ENCODE peak calls at places on chromosomes 6 and 20, in five cellular contexts. G is heart left ventricle, C is lower leg skin, X is ovary, A is transverse colon. E is an unnamed sample.
A peak's percentile ranks its signal among the peaks of the same experiment; 100 is the strongest.

GRCh38 chr6:50962213-50962759 is 143.6 kb downstream of the TFAP2B start:
- DNase-seq in G (no peak), X (no peak), A (no peak), C (no peak), E (no peak)

GRCh38 chr6:136550330-136551071 is at the start of gene MAP7:
- DNase-seq in A (peak; percentile 91), C (peak; percentile 64), X (peak; percentile 78), G (peak; percentile 50), E (peak; percentile 89)

GRCh38 chr20:20827992-20828597 is 115.7 kb upstream of the RALGAPA2 start:
- DNase-seq in G (no peak), A (no peak), X (no peak), C (no peak), E (no peak)

GRCh38 chr20:19440660-19441527 is 228.5 kb downstream of the SLC24A3 start:
- DNase-seq in X (no peak), G (no peak), C (no peak), A (no peak), E (no peak)

GRCh38 chr6:7473805-7474329 is 67.6 kb upstream of the DSP start:
- DNase-seq in X (no peak), A (no peak), C (no peak), G (no peak), E (no peak)

GRCh38 chr6:127190552-127190951 is 72.1 kb downstream of the RSPO3 start:
- DNase-seq in G (no peak), X (no peak), C (no peak), A (no peak), E (no peak)

GRCh38 chr6:71621918-71622519 is 264.3 kb upstream of the RIMS1 start:
- DNase-seq in C (no peak), A (no peak), G (no peak), X (no peak), E (no peak)

GRCh38 chr6:13419826-13420225 is 67.6 kb downstream of the GFOD1 start:
- DNase-seq in A (no peak), C (no peak), X (no peak), G (no peak), E (no peak)

GRCh38 chr6:136095961-136096360 is 154.2 kb downstream of the MTFR2 start:
- DNase-seq in C (peak; percentile 45), G (peak; percentile 32), X (peak; percentile 53), A (no peak), E (no peak)

GRCh38 chr20:25011831-25012241 is 19.3 kb upstream of the APMAP start:
- DNase-seq in C (no peak), X (no peak), A (peak; percentile 1), G (peak; percentile 13), E (no peak)

GRCh38 chr6:44138717-44139350 is 11.5 kb downstream of the TMEM63B start:
- DNase-seq in A (no peak), G (no peak), X (no peak), C (no peak), E (no peak)

GRCh38 chr20:38859070-38859690 is 53.7 kb downstream of the PPP1R16B start:
- DNase-seq in X (no peak), C (no peak), G (no peak), A (peak; percentile 47), E (no peak)
- TF ChIP-seq POLR2A in X (no peak), C (no peak), G (no peak), A (no peak), E (no peak)

GRCh38 chr6:97095466-97095865 is 170.9 kb downstream of the KLHL32 start:
- DNase-seq in C (no peak), G (no peak), X (no peak), A (no peak), E (no peak)
- TF ChIP-seq CTCF in C (no peak), G (no peak), X (no peak), A (no peak), E (no peak)

GRCh38 chr6:29965873-29966601 is 23.7 kb downstream of the HLA-A start:
- DNase-seq in A (peak; percentile 91), G (peak; percentile 89), C (peak; percentile 81), X (peak; percentile 66), E (peak; percentile 67)
- TF ChIP-seq POLR2A in A (no peak), G (no peak), C (no peak), X (no peak), E (no peak)

GRCh38 chr20:38658879-38659612 is 57.4 kb downstream of the ARHGAP40 start:
- DNase-seq in C (no peak), A (no peak), X (no peak), G (no peak), E (no peak)
- TF ChIP-seq CTCF in C (no peak), A (peak; percentile 41), X (no peak), G (peak; percentile 58), E (peak; percentile 61)

GRCh38 chr20:63833776-63834544 is 2.9 kb upstream of the ZBTB46 start:
- DNase-seq in C (no peak), A (no peak), G (no peak), X (no peak), E (no peak)

GRCh38 chr20:63830821-63831593 is at the start of gene ZBTB46:
- DNase-seq in X (peak; percentile 83), A (peak; percentile 66), C (no peak), G (peak; percentile 79), E (no peak)

GRCh38 chr20:63829598-63829942 is 1.5 kb downstream of the ZBTB46 start:
- DNase-seq in G (no peak), X (no peak), A (no peak), C (no peak), E (no peak)

GRCh38 chr20:63829943-63830820 is 882 bp downstream of the ZBTB46 start:
- DNase-seq in C (no peak), A (no peak), X (peak; percentile 66), G (peak; percentile 48), E (no peak)

DNA sequence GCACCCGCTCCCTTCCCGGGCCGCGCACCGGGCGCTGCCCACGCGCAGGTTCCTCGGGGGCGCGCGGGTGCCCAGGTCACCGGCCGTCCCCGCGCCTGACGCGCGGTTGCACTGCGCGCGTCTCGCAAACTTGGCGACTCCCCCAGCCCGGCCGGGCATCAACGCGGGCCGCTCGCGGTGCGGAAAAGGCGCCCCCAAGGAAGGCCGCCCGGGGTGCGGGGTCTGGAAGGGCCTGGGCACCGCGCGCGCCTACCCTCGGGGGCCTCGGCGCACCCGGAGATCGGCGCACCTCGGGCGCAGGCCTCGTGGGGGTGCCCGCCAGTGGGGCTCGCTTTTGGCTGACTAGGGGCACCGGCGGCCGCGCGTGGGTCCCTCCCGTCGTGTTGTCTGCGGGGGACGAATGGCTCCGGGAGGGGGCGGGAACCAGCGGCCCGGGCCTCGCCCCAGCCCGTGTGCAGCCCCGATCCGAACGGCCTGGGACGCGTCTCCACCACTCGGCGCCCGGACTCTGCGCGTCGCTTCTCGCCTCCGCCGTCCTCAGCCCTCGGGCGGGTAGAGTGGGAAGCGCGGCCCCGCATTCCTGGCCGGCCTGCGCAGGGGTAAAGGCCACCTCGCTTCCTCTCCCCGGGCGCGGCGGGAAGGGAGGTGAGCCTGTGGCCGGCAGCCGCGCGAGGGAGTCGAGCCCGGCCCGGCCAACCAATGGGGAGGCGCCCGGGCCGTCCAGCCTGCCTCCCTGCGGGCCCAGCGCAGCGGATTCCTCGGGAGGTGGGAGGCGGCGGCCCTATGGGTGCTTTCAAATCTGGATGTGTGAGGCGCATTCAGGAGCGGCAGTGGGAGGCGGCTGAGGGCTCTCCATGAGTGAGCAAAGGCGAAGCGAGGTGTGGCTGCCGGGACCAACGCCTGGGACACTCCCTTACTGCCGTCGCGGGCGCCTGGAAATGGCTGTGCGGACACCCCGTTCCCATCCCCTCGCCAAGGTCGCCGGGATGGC is 927 bp upstream of the ZBTB46 start:
- DNase-seq in A (peak; percentile 64), X (peak; percentile 84), G (peak; percentile 66), C (no peak), E (no peak)
- TF ChIP-seq POLR2A in A (peak; percentile 44), X (peak; percentile 36), G (peak; percentile 28), C (no peak), E (no peak)

GRCh38 chr20:10179574-10180298 is 38.9 kb upstream of the SNAP25 start:
- DNase-seq in G (no peak), C (no peak), A (no peak), X (no peak), E (no peak)
- TF ChIP-seq CTCF in G (no peak), C (no peak), A (no peak), X (no peak), E (no peak)

GRCh38 chr6:87155920-87156600 is 695 bp downstream of the ZNF292 start:
- DNase-seq in C (peak; percentile 53), A (peak; percentile 58), X (peak; percentile 60), G (peak; percentile 47), E (peak; percentile 59)

GRCh38 chr6:87151786-87152527 is 3.4 kb upstream of the ZNF292 start:
- DNase-seq in A (peak; percentile 70), G (peak; percentile 68), C (peak; percentile 34), X (peak; percentile 81), E (peak; percentile 58)

GRCh38 chr6:87155272-87155919 is at the start of gene ZNF292:
- DNase-seq in C (peak; percentile 96), G (peak; percentile 95), A (peak; percentile 98), X (peak; percentile 96), E (peak; percentile 93)

GRCh38 chr6:87152528-87152950 is 2.8 kb upstream of the ZNF292 start:
- DNase-seq in G (no peak), A (no peak), C (no peak), X (no peak), E (no peak)

GRCh38 chr6:87154641-87155271 is 609 bp upstream of the ZNF292 start:
- DNase-seq in A (no peak), C (no peak), X (no peak), G (no peak), E (no peak)
- TF ChIP-seq POLR2A in A (no peak), C (no peak), X (peak; percentile 23), G (no peak), E (no peak)

GRCh38 chr6:125129354-125129753 is 24.2 kb upstream of the TPD52L1 start:
- DNase-seq in A (no peak), G (no peak), C (no peak), X (no peak), E (no peak)
- TF ChIP-seq CTCF in A (no peak), G (no peak), C (no peak), X (no peak), E (no peak)